ENCODE peak calls at places on chromosomes 12 and 14, in nine cellular contexts. H is breast epithelium, A is NB4, S is body of pancreas, D is lower leg skin, P is gastrocnemius medialis, L is endothelial cell of umbilical vein, X is tibial nerve, I is ovary. U is an unnamed sample.

GRCh38 chr14:54652188-54652889 is 85.4 kb downstream of the SAMD4A start:
- DNase-seq in H (peak; percentile 75), D (peak; percentile 96), A (no peak), P (peak; percentile 85), S (peak; percentile 81), L (peak; percentile 96), X (peak; percentile 80), I (peak; percentile 71), U (peak; percentile 93)

GRCh38 chr12:52912711-52913423 is 8.0 kb upstream of the KRT8 start:
- DNase-seq in P (no peak), I (no peak), A (no peak), X (no peak), S (peak; percentile 82), H (no peak), L (no peak), D (no peak), U (no peak)

GRCh38 chr14:36633580-36633979 is 28.1 kb upstream of the PAX9 start:
- DNase-seq in I (no peak), D (no peak), S (no peak), P (no peak), H (no peak), A (no peak), L (no peak), X (no peak), U (no peak)

GRCh38 chr12:120230974-120231315 is 30.0 kb upstream of the RPLP0 start:
- DNase-seq in A (no peak), S (no peak), D (no peak), L (no peak), P (no peak), H (no peak), X (no peak), I (no peak), U (no peak)

GRCh38 chr14:81474156-81474492 is 59.5 kb downstream of the SEL1L start:
- DNase-seq in D (no peak), P (no peak), L (no peak), S (no peak), H (no peak), I (no peak), A (no peak), X (no peak), U (no peak)

GRCh38 chr12:57793920-57794319 is 11.3 kb downstream of the TSFM start:
- DNase-seq in X (no peak), L (peak; percentile 19), D (no peak), I (no peak), A (no peak), P (no peak), H (no peak), S (no peak), U (no peak)

GRCh38 chr12:62603811-62604098 is 137.1 kb downstream of the MON2 start:
- DNase-seq in L (no peak), P (no peak), X (no peak), D (no peak), I (no peak), A (no peak), H (no peak), S (no peak), U (no peak)

GRCh38 chr12:57611810-57612710 is 825 bp downstream of the ARHGEF25 start:
- DNase-seq in X (no peak), L (no peak), S (no peak), H (no peak), D (no peak), I (no peak), P (no peak), A (no peak), U (no peak)

GRCh38 chr12:55250944-55251343 is 6.5 kb downstream of the OR6C74 start:
- DNase-seq in D (no peak), H (no peak), X (no peak), I (no peak), P (no peak), S (no peak), A (no peak), L (no peak), U (no peak)

GRCh38 chr12:76679778-76680177 is 84.1 kb upstream of the ZDHHC17 start:
- DNase-seq in S (no peak), A (no peak), X (no peak), H (no peak), P (no peak), L (peak; percentile 56), D (no peak), I (no peak), U (no peak)

GRCh38 chr12:76678992-76679391 is 84.9 kb upstream of the ZDHHC17 start:
- DNase-seq in L (no peak), A (no peak), I (no peak), X (no peak), D (no peak), S (no peak), H (no peak), P (no peak), U (no peak)

GRCh38 chr12:76685246-76685678 is 78.7 kb upstream of the ZDHHC17 start:
- DNase-seq in S (peak; percentile 24), P (no peak), L (peak; percentile 46), I (peak; percentile 13), X (no peak), A (no peak), H (no peak), D (no peak), U (peak; percentile 34)

DNA sequence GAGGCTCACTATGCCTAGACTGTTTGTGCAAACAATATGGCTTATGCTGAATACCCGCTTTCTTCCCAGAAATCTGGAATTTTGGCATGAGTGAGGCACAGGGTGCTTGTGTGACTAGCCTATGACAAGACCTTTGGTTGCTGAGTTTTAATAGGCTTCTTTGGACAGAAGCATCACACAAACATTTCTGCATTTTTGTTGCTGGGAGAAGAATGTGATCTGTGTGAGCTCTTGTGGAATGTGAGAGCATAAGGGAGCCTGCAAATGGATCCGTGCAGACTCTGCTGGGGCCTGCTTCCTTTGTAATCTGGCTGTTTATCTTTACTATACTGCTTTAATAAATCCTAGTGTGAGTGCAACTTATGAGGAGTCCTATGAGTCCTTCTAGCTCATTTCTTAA is 83.0 kb upstream of the ZDHHC17 start:
- DNase-seq in L (no peak), P (no peak), D (no peak), I (no peak), S (no peak), X (no peak), H (no peak), A (no peak), U (no peak)
- H3K4me3 ChIP-seq in L (no peak overlapping the region), P (no peak overlapping the region), D (no peak overlapping the region), I (no peak overlapping the region), S (no peak overlapping the region), X (no peak overlapping the region), H (no peak overlapping the region), A (no peak overlapping the region), U (no peak overlapping the region)

DNA sequence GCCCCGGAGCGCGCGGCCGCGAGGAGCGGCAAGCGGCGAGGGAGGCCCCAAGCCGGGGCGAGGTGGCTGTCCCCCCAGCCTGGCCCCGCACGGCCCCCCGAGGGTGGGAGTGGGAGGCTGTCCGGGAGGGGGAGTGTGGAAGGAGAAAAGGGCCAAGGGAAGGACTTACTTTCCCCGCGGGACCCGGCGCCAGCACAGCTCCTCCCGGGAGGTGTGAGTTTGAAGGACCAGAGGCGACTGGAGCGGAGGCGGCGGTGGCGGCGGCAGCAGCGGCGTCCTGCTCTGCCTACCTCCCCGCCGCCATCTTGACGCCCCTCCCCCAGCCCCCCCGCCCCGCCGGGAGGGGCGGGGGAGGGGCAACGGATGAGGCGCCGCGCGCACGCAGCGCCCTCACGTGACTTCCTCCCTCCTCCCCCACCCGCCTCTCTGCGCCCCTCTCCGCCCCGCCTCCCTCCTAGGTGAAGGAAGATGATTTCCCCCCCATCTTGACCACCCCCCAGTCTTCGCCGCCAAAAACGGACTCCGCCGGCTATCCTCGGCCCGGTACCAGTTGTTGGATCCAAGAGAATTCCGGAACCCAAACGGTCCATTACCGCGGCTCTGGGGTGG is at the start of gene SBNO1:
- DNase-seq in P (peak; percentile 89), A (peak; percentile 95), I (peak; percentile 93), H (peak; percentile 90), D (peak; percentile 98), S (peak; percentile 94), L (no peak), X (peak; percentile 85), U (peak; percentile 90)
- TF ChIP-seq POLR2A in P (peak; percentile 56), A (peak; percentile 72), I (peak; percentile 61), H (peak; percentile 55), D (no peak), S (peak; percentile 75), L (peak; percentile 47), X (peak; percentile 32), U (peak; percentile 56)

GRCh38 chr14:55715889-55716288 is 135.9 kb downstream of the KTN1 start:
- DNase-seq in S (peak; percentile 31), X (peak; percentile 42), L (no peak), I (no peak), P (peak; percentile 79), A (no peak), D (no peak), H (no peak), U (peak; percentile 37)
- H3K4me3 ChIP-seq in S (no peak overlapping the region), X (no peak overlapping the region), L (no peak overlapping the region), I (no peak overlapping the region), P (no peak overlapping the region), A (no peak overlapping the region), D (no peak overlapping the region), H (no peak overlapping the region), U (no peak overlapping the region)

GRCh38 chr12:132079695-132080094 is 64.4 kb downstream of the DDX51 start:
- DNase-seq in I (no peak), S (no peak), A (no peak), P (no peak), X (no peak), D (peak; percentile 18), H (no peak), L (no peak), U (no peak)

GRCh38 chr12:132081423-132081822 is 62.7 kb downstream of the DDX51 start:
- DNase-seq in P (no peak), L (no peak), H (no peak), D (peak; percentile 68), S (no peak), X (no peak), A (no peak), I (no peak), U (no peak)

GRCh38 chr12:132084681-132085635 is 59.2 kb downstream of the DDX51 start:
- DNase-seq in A (peak; percentile 82), D (peak; percentile 89), H (no peak), L (peak; percentile 68), S (peak; percentile 65), I (peak; percentile 78), X (no peak), P (peak; percentile 71), U (peak; percentile 64)

GRCh38 chr12:132079190-132079589 is 64.9 kb downstream of the DDX51 start:
- DNase-seq in L (no peak), I (peak; percentile 80), P (no peak), X (no peak), S (no peak), A (no peak), D (peak; percentile 80), H (no peak), U (no peak)

DNA sequence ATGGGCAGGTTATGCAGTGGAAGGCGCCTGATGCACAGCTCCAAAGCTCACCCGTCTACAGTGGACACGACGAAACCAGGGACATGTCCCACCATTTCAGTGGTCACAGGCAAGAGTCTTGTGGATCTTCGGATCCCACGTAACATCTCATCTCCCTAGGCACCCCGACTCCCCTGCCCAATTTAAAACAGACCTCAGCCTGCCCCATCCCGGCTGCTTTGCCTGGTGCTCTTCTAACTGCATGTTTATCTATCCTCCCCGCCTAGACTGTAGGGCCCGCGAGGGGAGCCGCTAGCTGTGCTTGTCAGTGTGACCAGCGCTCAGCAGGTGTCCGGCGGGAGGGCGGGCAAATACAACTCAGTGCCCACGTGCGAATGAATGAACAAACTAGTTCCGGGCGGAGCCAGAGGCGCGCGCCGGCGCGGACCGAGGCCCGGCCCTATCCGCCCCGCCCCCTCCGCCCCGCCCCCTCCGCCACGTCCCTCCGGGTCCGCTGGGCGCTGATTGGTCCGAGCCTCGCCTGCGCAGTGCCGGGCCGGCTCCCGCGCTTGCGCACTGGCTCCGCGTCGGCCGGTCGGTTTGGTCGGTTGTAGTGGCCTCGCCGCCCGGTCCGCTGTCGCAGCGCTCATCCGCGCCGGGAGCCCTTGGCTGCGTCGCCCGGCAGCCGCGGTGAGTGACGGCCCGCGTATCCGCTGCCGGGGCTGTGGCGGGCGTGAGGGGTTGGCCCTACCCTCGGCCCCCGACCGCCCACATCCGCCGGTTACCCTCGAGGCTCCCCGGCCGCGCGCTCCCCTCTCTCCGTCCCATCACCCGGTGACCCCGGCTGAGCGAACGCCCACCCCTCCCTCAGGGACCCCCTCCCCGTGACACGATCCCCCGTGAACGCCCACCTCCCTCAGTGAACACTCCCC is 60.1 kb downstream of the DDX51 start:
- DNase-seq in L (peak; percentile 88), I (peak; percentile 91), X (peak; percentile 69), A (peak; percentile 98), H (peak; percentile 92), D (peak; percentile 98), P (peak; percentile 90), S (peak; percentile 94), U (peak; percentile 91)
- TF ChIP-seq POLR2A in L (peak; percentile 84), I (peak; percentile 92), X (peak; percentile 82), A (peak; percentile 93), H (peak; percentile 27), D (no peak), P (peak; percentile 94), S (peak; percentile 58), U (peak; percentile 95)

U was measured in uterus.